ENCODE peak calls at places on chromosomes 6 and 20, in ten cellular contexts. V, D, T, L, W, I, E, C, O and B are unnamed samples.

GRCh38 chr6:135126034-135126433 is 55.1 kb upstream of the MYB start:
- DNase-seq in D (no peak), E (no peak), O (no peak), V (no peak), C (no peak), W (no peak), L (no peak), I (no peak), T (no peak), B (no peak)

GRCh38 chr20:3045042-3045815 is 623 bp upstream of the MRPS26 start:
- DNase-seq in C (peak), T (peak), W (no peak), V (peak), E (peak), D (peak), O (peak), L (peak), I (no peak), B (peak)

GRCh38 chr6:63928613-63929012 is 293.0 kb downstream of the PHF3 start:
- DNase-seq in I (no peak), D (no peak), L (no peak), O (no peak), W (no peak), E (no peak), T (no peak), C (no peak), V (no peak), B (no peak)

GRCh38 chr6:169289671-169290408 is 36.2 kb upstream of the THBS2 start:
- DNase-seq in I (no peak), V (no peak), C (no peak), W (no peak), T (no peak), D (peak), L (no peak), E (peak), O (no peak), B (peak)

GRCh38 chr6:18081025-18081668 is 41.3 kb downstream of the NHLRC1 start:
- DNase-seq in I (peak), O (no peak), C (no peak), E (no peak), V (peak), W (no peak), D (peak), T (no peak), L (no peak), B (no peak)

GRCh38 chr6:157644043-157644810 is 178.8 kb upstream of the SNX9 start:
- DNase-seq in T (no peak), V (peak), L (peak), D (peak), I (no peak), E (no peak), W (no peak), C (peak), O (no peak), B (peak)

GRCh38 chr6:118913161-118913560 is 19.2 kb downstream of the ASF1A start:
- DNase-seq in L (no peak), E (no peak), D (no peak), C (no peak), O (no peak), T (no peak), W (no peak), V (no peak), I (no peak), B (no peak)

GRCh38 chr20:50198211-50198666 is 7.6 kb downstream of the CEBPB start:
- DNase-seq in C (no peak), L (no peak), V (no peak), D (no peak), T (no peak), I (no peak), E (no peak), O (no peak), W (no peak), B (no peak)

GRCh38 chr6:170222498-170223471 is 68.1 kb downstream of the DLL1 start:
- DNase-seq in V (no peak), W (no peak), L (no peak), T (no peak), O (peak), C (peak), I (no peak), E (no peak), D (no peak), B (no peak)

GRCh38 chr20:45193331-45193730 is 13.5 kb upstream of the SEMG1 start:
- DNase-seq in O (no peak), C (no peak), V (no peak), L (no peak), E (no peak), D (no peak), T (no peak), W (no peak), I (no peak), B (no peak)

GRCh38 chr6:129321303-129321702 is 388.7 kb downstream of the ARHGAP18 start:
- DNase-seq in C (no peak), W (no peak), T (no peak), V (no peak), D (no peak), O (no peak), E (no peak), L (no peak), I (no peak), B (peak)

GRCh38 chr20:46268131-46268611 is 40.1 kb downstream of the CDH22 start:
- DNase-seq in T (no peak), V (no peak), D (no peak), L (no peak), C (no peak), I (no peak), E (no peak), O (no peak), W (no peak), B (no peak)

GRCh38 chr20:11686900-11687543 is 230.7 kb upstream of the BTBD3 start:
- DNase-seq in O (no peak), D (peak), L (no peak), T (peak), V (no peak), W (no peak), E (peak), C (peak), I (no peak), B (peak)

GRCh38 chr6:29251741-29252140 is 49.8 kb upstream of the OR14J1 start:
- DNase-seq in O (no peak), C (no peak), T (no peak), L (no peak), E (no peak), V (no peak), D (no peak), W (no peak), I (no peak), B (no peak)

GRCh38 chr20:31698803-31699718 is 23.6 kb downstream of the BCL2L1 start:
- DNase-seq in W (no peak), C (peak), I (peak), D (peak), L (no peak), E (peak), T (peak), V (peak), O (peak), B (peak)

GRCh38 chr6:111154981-111155380 is 67.7 kb downstream of the SLC16A10 start:
- DNase-seq in T (no peak), L (no peak), C (no peak), W (no peak), O (no peak), E (no peak), I (no peak), V (no peak), D (no peak), B (no peak)

GRCh38 chr20:55800501-55800900 is 204.8 kb downstream of the CBLN4 start:
- DNase-seq in C (no peak), E (no peak), V (no peak), D (no peak), I (no peak), L (no peak), O (no peak), W (no peak), T (no peak), B (no peak)

GRCh38 chr6:72466971-72467566 is 154.8 kb upstream of the KCNQ5 start:
- DNase-seq in I (no peak), D (peak), W (no peak), T (no peak), E (no peak), V (no peak), C (peak), L (no peak), O (no peak), B (no peak)

GRCh38 chr6:154229796-154230195 is 126.8 kb downstream of the IPCEF1 start:
- DNase-seq in W (no peak), T (no peak), O (no peak), D (no peak), I (no peak), E (no peak), L (peak), C (no peak), V (no peak), B (no peak)

GRCh38 chr20:44039147-44039546 is 124.5 kb downstream of the TOX2 start:
- DNase-seq in D (no peak), V (no peak), O (no peak), W (no peak), T (no peak), C (no peak), E (no peak), I (no peak), L (no peak), B (no peak)

GRCh38 chr20:51306521-51307358 is 235.8 kb downstream of the NFATC2 start:
- DNase-seq in V (peak), C (peak), I (peak), E (peak), O (peak), W (no peak), D (peak), L (peak), T (peak), B (peak)

GRCh38 chr20:32019156-32019510 is 8.9 kb downstream of the CCM2L start:
- DNase-seq in O (no peak), L (no peak), I (no peak), D (no peak), C (no peak), E (no peak), W (no peak), T (no peak), V (peak), B (peak)

GRCh38 chr6:15876406-15876805 is 213.6 kb upstream of the DTNBP1 start:
- DNase-seq in O (no peak), C (no peak), I (no peak), W (peak), E (no peak), D (peak), L (no peak), T (no peak), V (no peak), B (peak)

GRCh38 chr6:42099340-42100028 is 42.9 kb downstream of the C6orf132 start:
- DNase-seq in E (no peak), C (no peak), W (no peak), O (no peak), L (no peak), D (peak), V (no peak), I (peak), T (peak), B (peak)

GRCh38 chr20:22407237-22408193 is 176.9 kb downstream of the FOXA2 start:
- DNase-seq in L (no peak), V (no peak), C (no peak), E (no peak), I (no peak), O (no peak), W (no peak), T (no peak), D (no peak), B (no peak)

GRCh38 chr6:89793586-89793985 is 26.0 kb downstream of the MDN1 start:
- DNase-seq in E (peak), D (no peak), L (no peak), O (no peak), C (no peak), V (no peak), I (no peak), T (no peak), W (no peak), B (no peak)

GRCh38 chr20:54062812-54063280 is 7.5 kb downstream of the BCAS1 start:
- DNase-seq in V (peak), I (peak), O (no peak), L (no peak), C (no peak), W (peak), D (peak), T (no peak), E (no peak), B (peak)

GRCh38 chr20:34888468-34888867 is 12.1 kb downstream of the ACSS2 start:
- DNase-seq in D (no peak), L (no peak), C (no peak), O (no peak), V (no peak), W (no peak), T (no peak), E (no peak), I (no peak), B (no peak)

GRCh38 chr20:32227316-32227715 is 19.6 kb downstream of the POFUT1 start:
- DNase-seq in W (no peak), C (no peak), T (peak), I (no peak), E (no peak), D (no peak), L (no peak), O (no peak), V (no peak), B (no peak)

GRCh38 chr6:129621252-129621651 is 88.7 kb downstream of the ARHGAP18 start:
- DNase-seq in I (peak), O (peak), D (no peak), V (no peak), C (no peak), E (no peak), W (no peak), T (no peak), L (peak), B (no peak)

GRCh38 chr6:1761472-1761871 is 151.8 kb downstream of the FOXC1 start:
- DNase-seq in D (no peak), L (no peak), W (no peak), T (no peak), O (no peak), C (no peak), I (peak), V (no peak), E (no peak), B (no peak)

GRCh38 chr20:9408422-9409300 is 105.7 kb upstream of the LAMP5 start:
- DNase-seq in W (no peak), O (no peak), I (no peak), D (peak), V (no peak), T (no peak), C (no peak), E (no peak), L (no peak), B (peak)

GRCh38 chr6:149716181-149716580 is 1.7 kb downstream of the LATS1 start:
- DNase-seq in V (no peak), D (no peak), I (no peak), C (no peak), T (no peak), W (no peak), E (no peak), L (no peak), O (no peak), B (peak)

GRCh38 chr6:16503919-16504554 is 257.2 kb downstream of the ATXN1 start:
- DNase-seq in T (no peak), C (no peak), I (no peak), L (no peak), W (peak), V (no peak), E (no peak), D (no peak), O (peak), B (no peak)